ENCODE peak calls at places on chromosomes 2 and 18, in six cellular contexts. One of them, this sample, is unnamed.
A peak's percentile ranks its signal among the peaks of the same experiment; 100 is the strongest.

GRCh38 chr2:84497285-84497684 is 19.0 kb upstream of the DNAH6 start:
- DNase-seq in GM23338: no peak
- DNase-seq in DND-41: no peak
- DNase-seq in suprapubic skin: no peak
- DNase-seq in SK-N-SH: no peak
- DNase-seq in hepatocyte: no peak
- DNase-seq in this sample: no peak

GRCh38 chr2:216148983-216149382 is 39.8 kb downstream of the XRCC5 start:
- DNase-seq in GM23338: no peak
- DNase-seq in DND-41: no peak
- DNase-seq in suprapubic skin: no peak
- DNase-seq in SK-N-SH: no peak
- DNase-seq in hepatocyte: no peak
- DNase-seq in this sample: no peak

GRCh38 chr2:223054193-223054781 is 2.3 kb downstream of the KCNE4 start:
- DNase-seq in GM23338: no peak
- DNase-seq in DND-41: no peak
- DNase-seq in suprapubic skin: peak; percentile 89
- DNase-seq in SK-N-SH: no peak
- DNase-seq in hepatocyte: peak; percentile 26
- DNase-seq in this sample: no peak

GRCh38 chr2:44330801-44331200 is 30.5 kb downstream of the PREPL start:
- DNase-seq in GM23338: no peak
- DNase-seq in DND-41: no peak
- DNase-seq in suprapubic skin: no peak
- DNase-seq in SK-N-SH: no peak
- DNase-seq in hepatocyte: no peak
- DNase-seq in this sample: no peak

GRCh38 chr2:149038442-149039212 is at the start of gene LYPD6B:
- DNase-seq in GM23338: peak; percentile 79
- DNase-seq in DND-41: no peak
- DNase-seq in suprapubic skin: no peak
- DNase-seq in SK-N-SH: peak; percentile 87
- DNase-seq in hepatocyte: peak; percentile 84
- DNase-seq in this sample: no peak

GRCh38 chr18:69397096-69397495 is 3.6 kb upstream of the DOK6 start:
- DNase-seq in GM23338: peak; percentile 23
- DNase-seq in DND-41: no peak
- DNase-seq in suprapubic skin: no peak
- DNase-seq in SK-N-SH: no peak
- DNase-seq in hepatocyte: no peak
- DNase-seq in this sample: no peak

GRCh38 chr2:25671622-25672021 is 1.8 kb downstream of the DTNB start:
- DNase-seq in GM23338: no peak
- DNase-seq in DND-41: no peak
- DNase-seq in suprapubic skin: no peak
- DNase-seq in SK-N-SH: no peak
- DNase-seq in hepatocyte: no peak
- DNase-seq in this sample: no peak

GRCh38 chr2:111196435-111196834 is 75.7 kb downstream of the BCL2L11 start:
- DNase-seq in GM23338: no peak
- DNase-seq in DND-41: no peak
- DNase-seq in suprapubic skin: no peak
- DNase-seq in SK-N-SH: no peak
- DNase-seq in hepatocyte: no peak
- DNase-seq in this sample: no peak

GRCh38 chr2:156077041-156077735 is 255.3 kb downstream of the NR4A2 start:
- DNase-seq in GM23338: no peak
- DNase-seq in DND-41: peak; percentile 53
- DNase-seq in suprapubic skin: no peak
- DNase-seq in SK-N-SH: no peak
- DNase-seq in hepatocyte: no peak
- DNase-seq in this sample: no peak

GRCh38 chr2:44778671-44779476 is 162.6 kb upstream of the SIX3 start:
- DNase-seq in GM23338: peak; percentile 88
- DNase-seq in DND-41: no peak
- DNase-seq in suprapubic skin: no peak
- DNase-seq in SK-N-SH: no peak
- DNase-seq in hepatocyte: no peak
- DNase-seq in this sample: no peak

GRCh38 chr18:8982416-8983183 is 119.9 kb upstream of the NDUFV2 start:
- DNase-seq in GM23338: peak; percentile 71
- DNase-seq in DND-41: peak; percentile 46
- DNase-seq in suprapubic skin: no peak
- DNase-seq in SK-N-SH: peak; percentile 61
- DNase-seq in hepatocyte: peak; percentile 75
- DNase-seq in this sample: no peak

GRCh38 chr2:47636176-47636575 is 146.8 kb upstream of the MSH6 start:
- DNase-seq in GM23338: peak; percentile 54
- DNase-seq in DND-41: no peak
- DNase-seq in suprapubic skin: no peak
- DNase-seq in SK-N-SH: no peak
- DNase-seq in hepatocyte: no peak
- DNase-seq in this sample: no peak

GRCh38 chr2:121044412-121044811 is 240.6 kb downstream of the TFCP2L1 start:
- DNase-seq in GM23338: peak; percentile 61
- DNase-seq in DND-41: peak; percentile 7
- DNase-seq in suprapubic skin: peak; percentile 72
- DNase-seq in SK-N-SH: no peak
- DNase-seq in hepatocyte: no peak
- DNase-seq in this sample: no peak

GRCh38 chr2:121041516-121041915 is 243.5 kb downstream of the TFCP2L1 start:
- DNase-seq in GM23338: no peak
- DNase-seq in DND-41: no peak
- DNase-seq in suprapubic skin: no peak
- DNase-seq in SK-N-SH: no peak
- DNase-seq in hepatocyte: no peak
- DNase-seq in this sample: no peak

GRCh38 chr2:121045245-121045644 is 239.8 kb downstream of the TFCP2L1 start:
- DNase-seq in GM23338: no peak
- DNase-seq in DND-41: no peak
- DNase-seq in suprapubic skin: peak; percentile 77
- DNase-seq in SK-N-SH: no peak
- DNase-seq in hepatocyte: no peak
- DNase-seq in this sample: no peak

GRCh38 chr2:121043827-121044222 is 241.2 kb downstream of the TFCP2L1 start:
- DNase-seq in GM23338: no peak
- DNase-seq in DND-41: no peak
- DNase-seq in suprapubic skin: peak; percentile 40
- DNase-seq in SK-N-SH: no peak
- DNase-seq in hepatocyte: no peak
- DNase-seq in this sample: no peak

DNA sequence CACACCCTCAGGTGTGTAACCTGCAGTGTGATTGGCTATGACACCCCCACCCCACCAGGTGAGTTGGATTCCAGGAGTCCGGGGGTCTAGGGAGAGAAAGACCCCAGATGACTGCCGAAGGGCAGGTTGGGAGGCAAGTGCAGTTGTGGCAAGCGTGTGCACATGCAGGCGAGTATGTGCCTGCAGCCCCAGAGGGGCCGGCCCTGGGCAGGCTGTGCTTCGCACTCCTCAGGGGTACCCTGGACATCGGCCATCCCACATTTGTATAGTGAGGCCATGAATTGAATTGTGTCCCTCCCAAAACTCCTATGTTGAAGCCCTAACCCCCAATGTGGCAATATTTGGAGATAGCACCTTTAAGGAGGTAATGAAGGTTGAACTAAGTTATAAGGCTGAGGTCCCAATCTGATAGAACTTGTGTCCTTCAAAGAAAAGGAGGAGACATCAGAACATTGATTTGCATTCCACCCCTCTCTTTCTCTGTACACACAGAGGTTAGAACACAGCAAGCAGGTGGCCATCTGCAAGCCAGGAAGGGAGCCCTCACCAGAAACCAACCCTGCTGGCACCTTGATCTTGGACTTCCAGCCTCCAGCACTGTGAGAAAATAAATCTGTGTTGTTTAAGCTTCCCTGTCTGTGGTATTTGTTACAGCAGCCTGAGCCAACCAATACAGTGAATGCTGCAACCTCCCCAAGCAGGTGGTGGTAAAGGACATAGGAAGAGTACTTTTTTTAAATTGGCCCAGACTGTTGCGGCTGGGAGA is 241.8 kb downstream of the TFCP2L1 start:
- DNase-seq in GM23338: no peak
- DNase-seq in DND-41: no peak
- DNase-seq in suprapubic skin: peak; percentile 50
- DNase-seq in SK-N-SH: no peak
- DNase-seq in hepatocyte: no peak
- DNase-seq in this sample: no peak
- TF ChIP-seq CTCF in GM23338: no peak
- TF ChIP-seq CTCF in DND-41: no peak
- TF ChIP-seq CTCF in suprapubic skin: no peak
- TF ChIP-seq CTCF in SK-N-SH: no peak
- TF ChIP-seq CTCF in hepatocyte: no peak
- TF ChIP-seq CTCF in this sample: no peak

GRCh38 chr18:59268722-59269562 is 4.3 kb downstream of the RAX start:
- DNase-seq in GM23338: peak; percentile 87
- DNase-seq in DND-41: no peak
- DNase-seq in suprapubic skin: no peak
- DNase-seq in SK-N-SH: peak; percentile 93
- DNase-seq in hepatocyte: peak; percentile 80
- DNase-seq in this sample: no peak
- H3K27me3 ChIP-seq in GM23338: peaks cover 99% of the 10 kb centered on the region
- H3K27me3 ChIP-seq in DND-41: peaks cover 12% of the 10 kb centered on the region
- H3K27me3 ChIP-seq in suprapubic skin: peaks cover 100% of the 10 kb centered on the region
- H3K27me3 ChIP-seq in SK-N-SH: peaks cover 98% of the 10 kb centered on the region
- H3K27me3 ChIP-seq in hepatocyte: peaks cover 98% of the 10 kb centered on the region
- H3K27me3 ChIP-seq in this sample: peaks cover 99% of the 10 kb centered on the region

DNA sequence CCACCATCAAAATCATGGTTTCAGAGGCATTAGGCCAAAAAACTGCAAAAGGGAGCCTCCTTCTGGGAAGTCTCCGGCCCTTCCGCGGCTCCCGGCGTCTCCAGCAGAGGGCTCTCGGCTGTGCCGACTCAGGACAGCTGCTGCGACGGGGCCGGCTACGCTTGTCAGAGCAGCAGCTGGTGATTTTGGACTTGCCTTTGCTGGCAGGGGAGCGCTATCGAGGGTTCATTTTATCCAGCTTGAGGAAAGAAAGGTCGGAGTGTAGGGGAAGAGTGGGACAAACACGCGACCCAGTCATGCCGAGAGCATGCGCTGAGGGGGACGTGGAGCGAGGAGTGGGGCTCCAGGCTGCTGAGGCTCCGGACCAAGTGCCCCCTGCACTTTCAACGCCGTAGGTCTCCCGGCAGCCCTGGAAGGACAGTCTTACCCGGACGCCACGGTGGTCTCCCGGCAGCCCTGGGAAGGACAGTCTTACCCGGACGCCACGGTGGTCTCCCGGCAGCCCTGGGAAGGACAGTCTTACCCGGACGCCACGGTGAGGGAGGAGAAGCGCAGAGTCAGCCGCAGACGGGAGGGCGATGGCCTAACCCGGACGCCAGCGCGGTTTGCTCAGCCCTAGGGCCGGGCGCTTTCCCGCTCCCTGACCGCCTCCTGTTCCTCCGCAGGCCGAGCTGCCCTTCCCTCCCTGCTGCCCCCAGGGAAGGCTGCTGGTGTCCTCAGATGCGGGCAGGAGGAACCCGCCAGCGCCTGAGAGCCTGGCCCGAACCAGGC is 21.7 kb downstream of the DDX18 start:
- DNase-seq in GM23338: peak; percentile 93
- DNase-seq in DND-41: no peak
- DNase-seq in suprapubic skin: peak; percentile 90
- DNase-seq in SK-N-SH: peak; percentile 86
- DNase-seq in hepatocyte: peak; percentile 90
- DNase-seq in this sample: no peak
- H3K4me3 ChIP-seq in GM23338: peak overlapping the region; percentile 64
- H3K4me3 ChIP-seq in DND-41: no peak overlapping the region
- H3K4me3 ChIP-seq in suprapubic skin: peak overlapping the region; percentile 59
- H3K4me3 ChIP-seq in SK-N-SH: peak overlapping the region; percentile 48
- H3K4me3 ChIP-seq in hepatocyte: peak overlapping the region; percentile 22
- H3K4me3 ChIP-seq in this sample: no peak overlapping the region

GRCh38 chr2:138994502-138994901 is 214.3 kb upstream of the NXPH2 start:
- DNase-seq in GM23338: no peak
- DNase-seq in DND-41: no peak
- DNase-seq in suprapubic skin: no peak
- DNase-seq in SK-N-SH: no peak
- DNase-seq in hepatocyte: no peak
- DNase-seq in this sample: no peak
- TF ChIP-seq CTCF in GM23338: no peak
- TF ChIP-seq CTCF in DND-41: no peak
- TF ChIP-seq CTCF in suprapubic skin: no peak
- TF ChIP-seq CTCF in SK-N-SH: no peak
- TF ChIP-seq CTCF in hepatocyte: no peak
- TF ChIP-seq CTCF in this sample: no peak

GRCh38 chr2:236211281-236211680 is 43.1 kb upstream of the GBX2 start:
- DNase-seq in GM23338: no peak
- DNase-seq in DND-41: no peak
- DNase-seq in suprapubic skin: no peak
- DNase-seq in SK-N-SH: no peak
- DNase-seq in hepatocyte: no peak
- DNase-seq in this sample: no peak

GRCh38 chr2:236209996-236210395 is 41.8 kb upstream of the GBX2 start:
- DNase-seq in GM23338: no peak
- DNase-seq in DND-41: no peak
- DNase-seq in suprapubic skin: no peak
- DNase-seq in SK-N-SH: no peak
- DNase-seq in hepatocyte: no peak
- DNase-seq in this sample: no peak

GRCh38 chr2:236210536-236210935 is 42.4 kb upstream of the GBX2 start:
- DNase-seq in GM23338: no peak
- DNase-seq in DND-41: no peak
- DNase-seq in suprapubic skin: no peak
- DNase-seq in SK-N-SH: no peak
- DNase-seq in hepatocyte: no peak
- DNase-seq in this sample: no peak

GRCh38 chr2:236208281-236208900 is 40.2 kb upstream of the GBX2 start:
- DNase-seq in GM23338: no peak
- DNase-seq in DND-41: no peak
- DNase-seq in suprapubic skin: no peak
- DNase-seq in SK-N-SH: no peak
- DNase-seq in hepatocyte: no peak
- DNase-seq in this sample: no peak

DNA sequence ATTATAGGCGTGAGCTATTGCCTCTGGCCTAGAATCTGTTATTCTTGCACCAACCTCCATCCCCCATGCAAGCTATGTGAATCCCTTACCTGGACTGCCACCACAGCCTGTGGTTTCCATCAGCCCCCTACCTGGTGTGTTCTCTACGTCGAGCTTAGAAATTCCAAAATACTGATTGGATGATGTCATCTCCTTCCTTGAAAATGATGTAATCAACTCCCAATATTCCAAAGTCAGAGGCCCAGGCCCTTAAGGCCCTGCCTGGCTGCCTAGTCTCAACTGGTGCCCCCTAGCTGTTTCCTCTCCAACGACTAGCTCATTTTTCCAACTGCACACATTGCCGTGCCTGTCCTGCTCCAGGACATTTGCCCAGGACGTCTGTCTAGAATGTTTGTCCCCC is 41.3 kb upstream of the GBX2 start:
- DNase-seq in GM23338: peak; percentile 68
- DNase-seq in DND-41: no peak
- DNase-seq in suprapubic skin: no peak
- DNase-seq in SK-N-SH: no peak
- DNase-seq in hepatocyte: no peak
- DNase-seq in this sample: no peak
- H3K27me3 ChIP-seq in GM23338: no peaks in the 10 kb centered on the region
- H3K27me3 ChIP-seq in DND-41: peaks cover 5% of the 10 kb centered on the region
- H3K27me3 ChIP-seq in suprapubic skin: peaks cover 31% of the 10 kb centered on the region
- H3K27me3 ChIP-seq in SK-N-SH: no peaks in the 10 kb centered on the region
- H3K27me3 ChIP-seq in hepatocyte: no peaks in the 10 kb centered on the region
- H3K27me3 ChIP-seq in this sample: peaks cover 12% of the 10 kb centered on the region

GRCh38 chr2:18626256-18626668 is 36.9 kb upstream of the NT5C1B start:
- DNase-seq in GM23338: no peak
- DNase-seq in DND-41: no peak
- DNase-seq in suprapubic skin: no peak
- DNase-seq in SK-N-SH: no peak
- DNase-seq in hepatocyte: no peak
- DNase-seq in this sample: no peak
- H3K4me3 ChIP-seq in GM23338: no peak overlapping the region
- H3K4me3 ChIP-seq in DND-41: no peak overlapping the region
- H3K4me3 ChIP-seq in suprapubic skin: no peak overlapping the region
- H3K4me3 ChIP-seq in SK-N-SH: no peak overlapping the region
- H3K4me3 ChIP-seq in hepatocyte: no peak overlapping the region
- H3K4me3 ChIP-seq in this sample: no peak overlapping the region

This sample was measured in RWPE2.